ENCODE peak calls at places on chromosomes 12 and 14, in ten cellular contexts. J, G, S, A, X, Y, E, B, Z and O are unnamed samples.

GRCh38 chr14:67187826-67188225 is 1.4 kb upstream of the GARIN2 start:
- DNase-seq in S (no peak), E (no peak), B (no peak), G (peak), Z (no peak), Y (peak), X (peak), J (no peak), A (no peak), O (no peak)

GRCh38 chr12:104456950-104457745 is 400 bp downstream of the CHST11 start:
- DNase-seq in Z (peak), A (peak), X (peak), G (peak), J (peak), Y (peak), S (no peak), E (peak), B (peak), O (peak)

GRCh38 chr12:32400866-32401265 is 1.5 kb downstream of the FGD4 start:
- DNase-seq in A (no peak), E (no peak), B (no peak), Z (no peak), J (no peak), Y (no peak), G (no peak), S (no peak), X (no peak), O (no peak)

GRCh38 chr14:75793806-75794205 is 132.8 kb downstream of the TTLL5 start:
- DNase-seq in E (no peak), Y (no peak), B (no peak), S (no peak), X (peak), Z (no peak), J (no peak), G (peak), A (no peak), O (no peak)

GRCh38 chr12:91998316-91998715 is 147.3 kb downstream of the BTG1 start:
- DNase-seq in Y (no peak), J (no peak), A (no peak), X (no peak), S (no peak), Z (no peak), E (no peak), B (no peak), G (no peak), O (no peak)

GRCh38 chr14:63542231-63542999 is 762 bp downstream of the PPP2R5E start:
- DNase-seq in G (no peak), B (no peak), Y (peak), E (no peak), S (no peak), X (no peak), Z (peak), J (peak), A (peak), O (peak)

GRCh38 chr12:116542345-116542950 is 16.7 kb upstream of the MAP1LC3B2 start:
- DNase-seq in B (no peak), A (no peak), S (no peak), Y (no peak), G (no peak), J (no peak), X (no peak), Z (no peak), E (no peak), O (no peak)

GRCh38 chr12:118689793-118690192 is 291.5 kb upstream of the SRRM4 start:
- DNase-seq in G (no peak), B (no peak), E (no peak), Y (peak), S (no peak), J (no peak), X (no peak), A (no peak), Z (no peak), O (no peak)

GRCh38 chr14:91520138-91520537 is 10.0 kb upstream of the PPP4R3A start:
- DNase-seq in S (no peak), Z (no peak), B (no peak), J (no peak), A (no peak), G (no peak), X (no peak), Y (no peak), E (no peak), O (no peak)

GRCh38 chr12:116200812-116201211 is 76.7 kb downstream of the MED13L start:
- DNase-seq in S (no peak), B (no peak), E (no peak), Z (no peak), X (peak), G (no peak), A (no peak), Y (no peak), J (no peak), O (no peak)

GRCh38 chr14:89427426-89428162 is 10.6 kb upstream of the FOXN3 start:
- DNase-seq in Y (no peak), Z (no peak), A (no peak), S (no peak), B (no peak), J (no peak), E (no peak), X (peak), G (no peak), O (no peak)

GRCh38 chr14:104872469-104873341 is 7.6 kb downstream of the CEP170B start:
- DNase-seq in S (no peak), Y (peak), J (no peak), G (peak), B (no peak), A (no peak), X (peak), E (no peak), Z (no peak), O (no peak)

GRCh38 chr14:102314242-102315011 is 5.1 kb upstream of the ZNF839 start:
- DNase-seq in B (peak), G (peak), J (peak), E (peak), Z (peak), A (peak), S (peak), X (peak), Y (peak), O (peak)

GRCh38 chr12:126891789-126892188 is 1375.2 kb upstream of the TMEM132C start:
- DNase-seq in J (no peak), E (no peak), X (no peak), A (no peak), Z (no peak), G (no peak), Y (no peak), S (no peak), B (no peak), O (no peak)

GRCh38 chr14:75804570-75805275 is 143.7 kb downstream of the TTLL5 start:
- DNase-seq in E (no peak), A (no peak), J (no peak), S (no peak), Z (no peak), B (no peak), Y (no peak), X (no peak), G (no peak), O (no peak)

GRCh38 chr14:44109041-44109440 is 398.0 kb downstream of the FSCB start:
- DNase-seq in B (no peak), G (no peak), X (no peak), E (no peak), A (no peak), Z (no peak), Y (no peak), S (no peak), J (no peak), O (no peak)

GRCh38 chr14:104268725-104269436 is 130.5 kb downstream of the KIF26A start:
- DNase-seq in E (no peak), A (no peak), G (no peak), J (no peak), Y (no peak), S (no peak), B (no peak), X (no peak), Z (no peak), O (peak)

GRCh38 chr14:50559990-50560928 is at the start of gene ATL1:
- DNase-seq in Y (peak), A (peak), J (peak), S (no peak), G (peak), X (peak), E (peak), Z (peak), B (peak), O (peak)

GRCh38 chr14:104561124-104561531 is 18.4 kb upstream of the C14orf180 start:
- DNase-seq in J (no peak), Z (no peak), E (no peak), G (no peak), Y (no peak), B (no peak), S (no peak), A (no peak), X (no peak), O (no peak)

GRCh38 chr14:64303471-64303917 is 9.3 kb upstream of the ESR2 start:
- DNase-seq in Y (peak), X (peak), S (no peak), E (peak), B (no peak), A (peak), Z (peak), G (no peak), J (no peak), O (peak)

GRCh38 chr12:132533584-132533958 is 43.6 kb downstream of the FBRSL1 start:
- DNase-seq in G (no peak), J (no peak), A (no peak), Z (no peak), Y (no peak), S (no peak), E (no peak), B (no peak), X (no peak), O (no peak)

GRCh38 chr14:55553791-55554190 is 26.2 kb upstream of the KTN1 start:
- DNase-seq in G (no peak), X (no peak), B (no peak), E (no peak), A (no peak), Z (no peak), Y (no peak), S (no peak), J (no peak), O (no peak)